ENCODE peak calls at places on chromosomes 12 and 14, in five cellular contexts. Z is CD4-positive, alpha-beta memory T cell; R is neural progenitor cell; H is right lobe of liver; A is A549. M is an unnamed sample.
A peak's percentile ranks its signal among the peaks of the same experiment; 100 is the strongest.

GRCh38 chr12:112381421-112381897 is 772 bp downstream of the HECTD4 start:
- DNase-seq in Z (no peak), R (peak; percentile 62), H (no peak), A (no peak), M (no peak)

GRCh38 chr14:69667938-69668336 is 56.5 kb downstream of the SUSD6 start:
- DNase-seq in Z (no peak), R (no peak), H (no peak), A (no peak), M (no peak)

GRCh38 chr12:75685826-75686225 is 174.4 kb upstream of the KRR1 start:
- DNase-seq in Z (no peak), R (no peak), H (no peak), A (no peak), M (no peak)

GRCh38 chr14:104433401-104434213 is 146.0 kb upstream of the C14orf180 start:
- DNase-seq in Z (no peak), R (no peak), H (peak; percentile 52), A (no peak), M (no peak)

GRCh38 chr14:53979747-53980642 is 23.4 kb upstream of the BMP4 start:
- DNase-seq in Z (no peak), R (no peak), H (peak; percentile 72), A (no peak), M (no peak)

GRCh38 chr14:47425302-47425701 is 250.1 kb downstream of the MDGA2 start:
- DNase-seq in Z (no peak), R (no peak), H (no peak), A (no peak), M (no peak)

GRCh38 chr12:126492181-126492580 is 1426.9 kb downstream of the AACS start:
- DNase-seq in Z (no peak), R (no peak), H (no peak), A (no peak), M (no peak)

GRCh38 chr12:93137656-93138612 is 208.8 kb upstream of the EEA1 start:
- DNase-seq in Z (no peak), R (no peak), H (no peak), A (peak; percentile 40), M (peak; percentile 94)

GRCh38 chr12:43309845-43310405 is 242.1 kb downstream of the ADAMTS20 start:
- DNase-seq in Z (no peak), R (no peak), H (no peak), A (no peak), M (no peak)

GRCh38 chr12:119069029-119069731 is 87.8 kb downstream of the SRRM4 start:
- DNase-seq in Z (no peak), R (no peak), H (no peak), A (no peak), M (no peak)

GRCh38 chr14:100067481-100067880 is 2.3 kb downstream of the EVL start:
- DNase-seq in Z (no peak), R (no peak), H (no peak), A (no peak), M (no peak)

GRCh38 chr14:60777856-60778578 is 43.5 kb downstream of the MNAT1 start:
- DNase-seq in Z (no peak), R (no peak), H (no peak), A (no peak), M (peak; percentile 37)

GRCh38 chr12:47711448-47711847 is 5.6 kb upstream of the RPAP3 start:
- DNase-seq in Z (no peak), R (no peak), H (no peak), A (no peak), M (no peak)

GRCh38 chr12:14384783-14385638 is 19.5 kb downstream of the ATF7IP start:
- DNase-seq in Z (peak; percentile 87), R (peak; percentile 90), H (no peak), A (peak; percentile 59), M (no peak)

GRCh38 chr12:1217191-1217949 is 226.3 kb downstream of the ERC1 start:
- DNase-seq in Z (no peak), R (peak; percentile 50), H (no peak), A (no peak), M (peak; percentile 64)

GRCh38 chr14:95198320-95198719 is 41.0 kb upstream of the DICER1 start:
- DNase-seq in Z (no peak), R (no peak), H (no peak), A (no peak), M (no peak)

GRCh38 chr14:91968280-91968679 is 20.8 kb upstream of the FBLN5 start:
- DNase-seq in Z (peak; percentile 45), R (no peak), H (no peak), A (no peak), M (no peak)

GRCh38 chr12:55706840-55707671 is 648 bp downstream of the ITGA7 start:
- DNase-seq in Z (no peak), R (peak; percentile 55), H (no peak), A (no peak), M (no peak)

GRCh38 chr12:52217223-52217622 is 15.8 kb upstream of the KRT7 start:
- DNase-seq in Z (no peak), R (no peak), H (peak; percentile 71), A (no peak), M (peak; percentile 57)

GRCh38 chr14:35347323-35348043 is 55.3 kb downstream of the PSMA6 start:
- DNase-seq in Z (no peak), R (peak; percentile 57), H (peak; percentile 81), A (no peak), M (no peak)

GRCh38 chr12:1907652-1908611 is 10.5 kb downstream of the CACNA2D4 start:
- DNase-seq in Z (no peak), R (no peak), H (peak; percentile 51), A (no peak), M (no peak)

GRCh38 chr12:49763006-49763591 is 21.7 kb downstream of the TMBIM6 start:
- DNase-seq in Z (peak; percentile 78), R (peak; percentile 79), H (peak; percentile 69), A (peak; percentile 81), M (no peak)

GRCh38 chr12:88870000-88870737 is 289.9 kb upstream of the KITLG start:
- DNase-seq in Z (no peak), R (no peak), H (no peak), A (no peak), M (no peak)
- H3K27ac ChIP-seq in Z (no peak overlapping the region), R (no peak overlapping the region), H (no peak overlapping the region), A (no peak overlapping the region), M (no peak overlapping the region)

GRCh38 chr14:68365228-68365627 is 427.6 kb downstream of the ZFP36L1 start:
- DNase-seq in Z (no peak), R (no peak), H (no peak), A (no peak), M (peak; percentile 41)
- H3K27ac ChIP-seq in Z (no peak overlapping the region), R (peak overlapping the region; percentile 98), H (peak overlapping the region; percentile 28), A (peak overlapping the region; percentile 73), M (peak overlapping the region; percentile 49)

DNA sequence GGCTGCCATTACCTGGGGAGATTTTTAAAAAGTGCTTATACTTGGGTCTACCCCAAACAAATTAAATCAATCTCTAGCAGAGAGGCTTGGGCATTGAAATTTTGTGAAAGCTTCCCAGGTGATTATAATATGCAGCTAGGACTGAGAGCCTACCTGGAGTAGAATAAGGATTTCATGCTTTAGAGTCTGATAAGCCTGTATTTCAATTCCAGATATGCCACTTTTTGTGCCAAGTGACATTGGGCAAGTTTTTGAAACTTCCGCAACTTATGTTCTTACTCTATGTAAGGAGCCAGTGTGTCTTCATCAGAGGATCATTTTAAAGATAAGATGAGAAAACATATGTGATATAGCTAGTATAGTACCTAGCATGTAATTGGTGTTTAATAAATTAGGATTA is 159.8 kb upstream of the LRIG3 start:
- DNase-seq in Z (no peak), R (no peak), H (no peak), A (no peak), M (no peak)
- H3K27ac ChIP-seq in Z (no peak overlapping the region), R (no peak overlapping the region), H (no peak overlapping the region), A (no peak overlapping the region), M (peak overlapping the region; percentile 92)

GRCh38 chr12:84913151-84913550 is 552 bp upstream of the SLC6A15 start:
- DNase-seq in Z (no peak), R (peak; percentile 48), H (no peak), A (no peak), M (no peak)
- H3K27ac ChIP-seq in Z (no peak overlapping the region), R (no peak overlapping the region), H (no peak overlapping the region), A (no peak overlapping the region), M (peak overlapping the region; percentile 54)

GRCh38 chr12:98126637-98127335 is 388.6 kb upstream of the TMPO start:
- DNase-seq in Z (no peak), R (no peak), H (no peak), A (no peak), M (no peak)

GRCh38 chr12:98127854-98128253 is 387.5 kb upstream of the TMPO start:
- DNase-seq in Z (no peak), R (no peak), H (no peak), A (no peak), M (no peak)

GRCh38 chr12:98127336-98127679 is 388.1 kb upstream of the TMPO start:
- DNase-seq in Z (no peak), R (no peak), H (no peak), A (no peak), M (no peak)

GRCh38 chr12:98123186-98123585 is 392.2 kb upstream of the TMPO start:
- DNase-seq in Z (no peak), R (no peak), H (no peak), A (no peak), M (no peak)
- H3K27ac ChIP-seq in Z (no peak overlapping the region), R (no peak overlapping the region), H (no peak overlapping the region), A (no peak overlapping the region), M (no peak overlapping the region)

GRCh38 chr12:54352891-54353874 is 11.1 kb downstream of the GPR84 start:
- DNase-seq in Z (no peak), R (peak; percentile 81), H (peak; percentile 79), A (no peak), M (no peak)
- H3K27ac ChIP-seq in Z (no peak overlapping the region), R (peak overlapping the region; percentile 99), H (peak overlapping the region; percentile 62), A (no peak overlapping the region), M (no peak overlapping the region)

GRCh38 chr14:50044040-50044651 is 72.2 kb downstream of the VCPKMT start:
- DNase-seq in Z (peak; percentile 55), R (no peak), H (no peak), A (no peak), M (no peak)

GRCh38 chr14:50045039-50045711 is 71.2 kb downstream of the VCPKMT start:
- DNase-seq in Z (peak; percentile 77), R (no peak), H (peak; percentile 95), A (no peak), M (peak; percentile 64)

GRCh38 chr14:50041980-50042379 is 74.4 kb downstream of the VCPKMT start:
- DNase-seq in Z (no peak), R (no peak), H (no peak), A (no peak), M (no peak)

GRCh38 chr14:50047274-50047676 is 69.1 kb downstream of the VCPKMT start:
- DNase-seq in Z (no peak), R (no peak), H (no peak), A (no peak), M (no peak)

DNA sequence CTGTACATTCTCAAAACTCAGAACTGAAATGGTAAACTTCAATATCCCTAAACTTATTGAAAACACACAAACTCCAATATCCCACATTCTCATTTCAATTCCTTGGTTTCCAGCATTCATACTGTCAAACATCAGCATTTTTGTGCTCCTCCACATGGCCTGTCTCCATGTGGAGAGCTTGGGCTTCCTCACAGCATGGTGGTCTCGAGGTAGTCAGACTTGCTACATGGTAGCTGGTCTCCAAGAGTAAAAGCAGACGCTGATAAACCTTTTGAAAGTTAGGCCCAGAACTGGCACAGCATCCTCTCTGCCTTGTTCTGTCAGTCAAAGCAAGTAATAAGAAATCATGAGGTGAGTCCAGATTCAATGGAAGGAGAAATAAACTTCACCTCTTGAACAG is 70.5 kb downstream of the VCPKMT start:
- DNase-seq in Z (no peak), R (no peak), H (no peak), A (no peak), M (no peak)
- H3K27ac ChIP-seq in Z (peak overlapping the region; percentile 64), R (no peak overlapping the region), H (peak overlapping the region; percentile 78), A (peak overlapping the region; percentile 58), M (peak overlapping the region; percentile 78)